ENCODE peak calls at places on chromosome 12, in six cellular contexts. U, S, Z, D, X and O are unnamed samples.
A peak's percentile ranks its signal among the peaks of the same experiment; 100 is the strongest.

GRCh38 chr12:13095266-13095995 is 8.0 kb downstream of the GSG1 start:
- DNase-seq in Z (no peak), D (no peak), U (no peak), X (no peak), S (no peak), O (no peak)

GRCh38 chr12:24118675-24119074 is 169.2 kb upstream of the SOX5 start:
- DNase-seq in U (no peak), Z (no peak), D (no peak), S (no peak), X (no peak), O (no peak)

GRCh38 chr12:110005319-110005973 is 6.2 kb downstream of the ANKRD13A start:
- DNase-seq in Z (no peak), D (no peak), X (no peak), S (no peak), U (no peak), O (peak; percentile 49)

GRCh38 chr12:5516371-5516770 is 84.5 kb downstream of the NTF3 start:
- DNase-seq in Z (no peak), U (no peak), S (no peak), D (no peak), X (no peak), O (no peak)

GRCh38 chr12:65825573-65826512 is 1.6 kb downstream of the HMGA2 start:
- DNase-seq in Z (peak; percentile 10), D (no peak), U (peak; percentile 63), X (no peak), S (peak; percentile 43), O (peak; percentile 39)

GRCh38 chr12:107732365-107732764 is 28.6 kb downstream of the PRDM4 start:
- DNase-seq in S (no peak), X (no peak), Z (no peak), D (no peak), U (no peak), O (no peak)

GRCh38 chr12:92574911-92575570 is 127.7 kb upstream of the PLEKHG7 start:
- DNase-seq in Z (no peak), D (no peak), S (peak; percentile 31), U (peak; percentile 62), X (no peak), O (no peak)

GRCh38 chr12:93163260-93164036 is 214.3 kb upstream of the NUDT4 start:
- DNase-seq in X (no peak), U (no peak), Z (no peak), D (no peak), S (no peak), O (no peak)

GRCh38 chr12:113348849-113349536 is 9.4 kb upstream of the PLBD2 start:
- DNase-seq in D (no peak), S (no peak), U (no peak), Z (peak; percentile 46), X (no peak), O (no peak)

GRCh38 chr12:43898474-43898873 is 62.6 kb downstream of the TMEM117 start:
- DNase-seq in D (no peak), X (no peak), U (no peak), Z (no peak), S (no peak), O (no peak)

GRCh38 chr12:15662983-15663659 is 126.1 kb downstream of the EPS8 start:
- DNase-seq in D (no peak), S (peak; percentile 28), X (no peak), U (no peak), Z (no peak), O (no peak)

GRCh38 chr12:56079729-56080555 is at the start of gene ERBB3:
- DNase-seq in D (peak; percentile 87), S (peak; percentile 80), Z (peak; percentile 63), U (peak; percentile 86), X (no peak), O (peak; percentile 84)

GRCh38 chr12:71665109-71665476 is 992 bp downstream of the THAP2 start:
- DNase-seq in D (no peak), U (no peak), S (no peak), Z (no peak), X (no peak), O (no peak)

GRCh38 chr12:51391047-51391837 is at the start of gene GALNT6:
- DNase-seq in X (no peak), S (no peak), Z (no peak), D (peak; percentile 29), U (peak; percentile 65), O (peak; percentile 63)

GRCh38 chr12:3231399-3231876 is 154.3 kb downstream of the TSPAN9 start:
- DNase-seq in D (no peak), X (no peak), U (peak; percentile 51), S (no peak), Z (no peak), O (no peak)

GRCh38 chr12:94621662-94622359 is 28.5 kb downstream of the TMCC3 start:
- DNase-seq in D (no peak), U (no peak), Z (no peak), S (no peak), X (peak; percentile 87), O (peak; percentile 48)

GRCh38 chr12:26226629-26227375 is 31.4 kb downstream of the SSPN start:
- DNase-seq in Z (peak; percentile 43), U (no peak), X (no peak), D (peak; percentile 51), S (no peak), O (peak; percentile 88)

GRCh38 chr12:1812650-1813302 is 7.6 kb upstream of the LRTM2 start:
- DNase-seq in X (no peak), Z (no peak), D (no peak), U (no peak), S (no peak), O (no peak)

GRCh38 chr12:96399081-96399918 is 939 bp downstream of the CDK17 start:
- DNase-seq in D (peak; percentile 72), U (peak; percentile 85), Z (peak; percentile 64), S (peak; percentile 62), X (peak; percentile 48), O (peak; percentile 74)

GRCh38 chr12:57816855-57817151 is 1.7 kb downstream of the AVIL start:
- DNase-seq in Z (peak; percentile 50), X (no peak), D (no peak), U (no peak), S (no peak), O (no peak)

GRCh38 chr12:95774311-95775045 is 16.1 kb downstream of the NTN4 start:
- DNase-seq in Z (no peak), D (no peak), X (no peak), S (no peak), U (no peak), O (no peak)

GRCh38 chr12:52318241-52318990 is 2.8 kb downstream of the KRT83 start:
- DNase-seq in S (no peak), D (no peak), X (no peak), Z (no peak), U (no peak), O (no peak)

GRCh38 chr12:57227315-57228115 is 2.0 kb upstream of the SHMT2 start:
- DNase-seq in X (no peak), Z (no peak), U (no peak), D (no peak), S (no peak), O (no peak)

GRCh38 chr12:37720846-37721245 is 595.7 kb upstream of the ALG10B start:
- DNase-seq in D (no peak), Z (no peak), X (no peak), S (no peak), U (no peak), O (no peak)

GRCh38 chr12:120546050-120546386 is 11.9 kb downstream of the RNF10 start:
- DNase-seq in U (no peak), Z (no peak), S (no peak), D (no peak), X (no peak), O (no peak)
- TF ChIP-seq POLR2A in U (no peak), Z (no peak), S (no peak), D (no peak), X (no peak), O (no peak)

GRCh38 chr12:34350092-34351041 is 328.1 kb downstream of the ALG10 start:
- DNase-seq in X (no peak), U (no peak), S (peak; percentile 44), Z (no peak), D (no peak), O (no peak)
- H3K9me3 ChIP-seq in X (no peaks in the 10 kb centered on the region), U (no peaks in the 10 kb centered on the region), S (no peaks in the 10 kb centered on the region), Z (peaks cover 3% of the 10 kb centered on the region), D (no peaks in the 10 kb centered on the region), O (no peaks in the 10 kb centered on the region)

DNA sequence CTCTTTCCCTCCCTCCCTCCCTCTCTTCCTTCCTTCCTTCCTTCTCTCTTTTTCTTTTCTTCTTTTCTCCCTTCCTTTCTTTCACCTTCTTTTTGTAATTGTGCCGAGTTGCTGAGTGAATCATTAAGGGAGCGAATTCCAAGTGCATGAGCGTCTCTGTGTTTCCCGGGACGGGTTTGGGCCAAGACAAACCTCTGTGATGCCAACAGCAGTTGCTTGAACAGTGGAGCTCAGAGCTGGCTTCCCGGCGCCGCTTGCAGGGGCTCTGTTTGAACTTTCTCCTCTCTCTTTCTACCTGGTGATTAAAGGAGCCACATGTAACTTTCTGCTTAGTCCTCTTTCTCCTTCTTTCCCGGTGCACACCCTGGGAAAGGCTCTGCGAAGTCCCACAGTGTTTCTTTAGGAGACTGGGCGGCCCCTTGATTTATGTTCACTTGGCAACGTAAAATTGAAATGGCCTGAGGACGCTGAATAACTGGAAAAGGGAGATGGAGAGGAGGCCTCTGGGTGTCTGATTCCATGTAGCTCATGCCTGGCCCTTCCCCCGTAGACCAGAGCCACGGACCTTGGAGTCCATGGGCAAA is 33.7 kb upstream of the MAP1LC3B2 start:
- DNase-seq in S (peak; percentile 87), Z (peak; percentile 65), D (peak; percentile 84), X (no peak), U (peak; percentile 78), O (peak; percentile 48)
- TF ChIP-seq POLR2A in S (no peak), Z (no peak), D (no peak), X (no peak), U (no peak), O (no peak)

DNA sequence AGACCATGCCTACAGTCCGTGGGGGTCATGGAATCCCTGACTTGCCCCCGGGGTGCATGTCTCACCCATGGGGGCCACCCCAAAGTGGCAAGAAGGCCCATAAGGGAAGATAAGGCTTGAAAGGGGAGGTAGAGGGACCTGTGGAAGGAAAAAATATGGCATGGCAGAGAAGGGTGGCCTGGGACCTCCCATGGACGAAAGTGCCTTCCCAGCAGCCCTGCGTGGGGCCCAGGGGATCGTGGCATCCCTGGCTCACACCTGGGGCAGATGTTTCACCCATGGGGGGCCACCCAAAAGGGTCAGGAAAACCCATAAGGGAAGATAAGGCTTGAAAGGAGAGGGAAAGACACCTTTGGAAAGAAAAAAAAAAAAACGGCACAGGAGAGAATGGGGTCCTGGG is 264.6 kb downstream of the ALG10 start:
- DNase-seq in U (no peak), D (no peak), S (no peak), Z (no peak), X (no peak), O (no peak)
- H3K9me3 ChIP-seq in U (no peaks in the 10 kb centered on the region), D (no peaks in the 10 kb centered on the region), S (peaks cover 8% of the 10 kb centered on the region), Z (peaks cover 6% of the 10 kb centered on the region), X (no peaks in the 10 kb centered on the region), O (no peaks in the 10 kb centered on the region)

DNA sequence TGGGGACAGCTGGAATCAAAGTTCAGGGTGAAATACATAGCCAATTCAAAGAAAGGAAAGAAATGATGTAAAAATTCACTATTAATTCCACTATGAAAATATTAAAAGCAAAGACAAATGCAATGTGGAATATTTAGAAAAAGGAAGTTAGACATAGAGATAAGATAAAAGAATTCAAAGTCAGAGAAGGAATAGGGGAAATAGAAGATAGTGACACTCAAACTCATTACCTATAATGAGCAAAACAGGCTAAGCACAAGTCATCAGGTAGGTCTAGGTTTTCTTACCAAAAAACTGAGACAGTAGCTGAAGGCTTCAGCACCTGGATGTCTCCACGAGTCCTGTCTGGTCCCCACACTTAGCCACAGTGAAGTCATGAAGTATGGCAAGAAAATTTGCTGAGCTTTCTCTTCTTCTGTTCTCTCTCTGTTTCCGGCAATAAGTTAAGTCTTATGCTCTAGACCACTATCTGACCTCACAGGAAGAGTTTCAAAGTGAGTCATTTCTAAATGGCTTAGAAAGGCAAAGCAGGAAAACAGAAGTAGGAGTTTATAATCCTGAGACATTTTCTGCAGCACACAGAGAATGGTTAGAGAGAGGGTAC is at the start of gene C3AR1:
- DNase-seq in S (no peak), D (no peak), Z (no peak), X (no peak), U (no peak), O (no peak)
- TF ChIP-seq POLR2A in S (no peak), D (no peak), Z (no peak), X (no peak), U (peak; percentile 68), O (no peak)